ENCODE peak calls at places on chromosomes 7 and 10, in nine cellular contexts. C, M, D, O, R, X, F, P and Z are unnamed samples.

GRCh38 chr10:80996615-80997193 is 459.0 kb downstream of the SH2D4B start:
- DNase-seq in P (no peak), R (no peak), X (peak), O (no peak), F (peak), D (no peak), M (no peak), C (no peak), Z (no peak)

GRCh38 chr7:141012696-141013344 is 1.9 kb downstream of the MRPS33 start:
- DNase-seq in X (no peak), M (peak), O (no peak), D (no peak), F (no peak), C (no peak), P (no peak), R (peak), Z (peak)

GRCh38 chr10:112818381-112818780 is 131.7 kb upstream of the TCF7L2 start:
- DNase-seq in R (no peak), D (no peak), O (no peak), M (no peak), X (no peak), P (no peak), F (no peak), C (no peak), Z (no peak)

GRCh38 chr10:98312816-98313215 is 44.8 kb upstream of the LOXL4 start:
- DNase-seq in C (no peak), X (no peak), M (no peak), D (no peak), O (no peak), F (no peak), R (no peak), P (no peak), Z (no peak)

GRCh38 chr10:49382826-49383225 is 13.1 kb downstream of the DRGX start:
- DNase-seq in P (no peak), R (no peak), O (no peak), F (no peak), M (no peak), C (no peak), D (no peak), X (no peak), Z (no peak)

GRCh38 chr7:74057216-74057925 is 26.2 kb upstream of the LIMK1 start:
- DNase-seq in M (no peak), P (no peak), R (no peak), F (no peak), D (no peak), O (no peak), C (no peak), X (no peak), Z (no peak)

GRCh38 chr10:126734957-126735356 is 64.5 kb upstream of the C10orf90 start:
- DNase-seq in M (no peak), R (no peak), X (no peak), C (no peak), F (no peak), O (no peak), D (no peak), P (peak), Z (no peak)

GRCh38 chr10:92290076-92290836 is 622 bp downstream of the CPEB3 start:
- DNase-seq in C (no peak), M (peak), P (peak), X (peak), O (peak), F (peak), D (peak), R (peak), Z (peak)

GRCh38 chr7:44046321-44047061 is 2.0 kb downstream of the DBNL start:
- DNase-seq in C (no peak), P (no peak), O (no peak), D (no peak), R (no peak), F (no peak), M (no peak), X (no peak), Z (no peak)

GRCh38 chr10:102280397-102281015 is 35.2 kb downstream of the GBF1 start:
- DNase-seq in P (peak), O (no peak), R (peak), C (no peak), F (no peak), D (no peak), X (peak), M (no peak), Z (peak)

GRCh38 chr10:94481410-94481809 is 64.2 kb upstream of the HELLS start:
- DNase-seq in M (no peak), X (no peak), C (no peak), F (no peak), D (no peak), O (no peak), P (no peak), R (no peak), Z (no peak)

GRCh38 chr10:17578603-17579002 is 38.6 kb downstream of the HACD1 start:
- DNase-seq in M (no peak), O (no peak), X (no peak), P (no peak), R (no peak), D (no peak), F (no peak), C (no peak), Z (no peak)